ENCODE peak calls at places on chromosomes 6 and 20, in ten cellular contexts. T is RWPE1, S is stomach, P is psoas muscle, J is HFF-Myc, B is AG04450, F is hepatocyte, L is AG09319, Q is testis, Z is lung. Y is an unnamed sample.

GRCh38 chr6:92847988-92848387 is 571.4 kb downstream of the EPHA7 start:
- DNase-seq in T (no peak), S (no peak), P (no peak), J (no peak), B (no peak), F (no peak), L (no peak), Q (no peak), Z (no peak), Y (no peak)

GRCh38 chr6:112620832-112621569 is 273.9 kb downstream of the RFPL4B start:
- DNase-seq in T (peak), S (no peak), P (no peak), J (no peak), B (peak), F (peak), L (no peak), Q (no peak), Z (no peak), Y (no peak)

GRCh38 chr20:33866398-33867079 is 55.4 kb downstream of the CHMP4B start:
- DNase-seq in T (no peak), S (no peak), P (peak), J (no peak), B (no peak), F (no peak), L (no peak), Q (no peak), Z (no peak), Y (no peak)

GRCh38 chr20:38169636-38170035 is 4.6 kb upstream of the TGM2 start:
- DNase-seq in T (no peak), S (no peak), P (no peak), J (no peak), B (no peak), F (no peak), L (no peak), Q (no peak), Z (no peak), Y (no peak)

GRCh38 chr6:118999494-118999893 is 64.5 kb upstream of the MCM9 start:
- DNase-seq in T (no peak), S (no peak), P (no peak), J (no peak), B (no peak), F (peak), L (no peak), Q (no peak), Z (no peak), Y (no peak)

GRCh38 chr6:126804255-126805064 is 314.0 kb upstream of the RSPO3 start:
- DNase-seq in T (peak), S (no peak), P (no peak), J (peak), B (peak), F (peak), L (peak), Q (peak), Z (no peak), Y (no peak)

GRCh38 chr6:132247381-132248159 is 153.7 kb downstream of the MOXD1 start:
- DNase-seq in T (no peak), S (no peak), P (no peak), J (no peak), B (no peak), F (no peak), L (no peak), Q (no peak), Z (no peak), Y (no peak)

GRCh38 chr6:90294989-90295853 is 1.4 kb downstream of the BACH2 start:
- DNase-seq in T (peak), S (peak), P (peak), J (no peak), B (no peak), F (peak), L (no peak), Q (peak), Z (peak), Y (peak)

GRCh38 chr6:73455865-73456629 is 4.0 kb upstream of the CGAS start:
- DNase-seq in T (peak), S (no peak), P (no peak), J (no peak), B (no peak), F (no peak), L (no peak), Q (no peak), Z (no peak), Y (no peak)

GRCh38 chr20:52295556-52295955 is 104.0 kb upstream of the ZFP64 start:
- DNase-seq in T (no peak), S (no peak), P (no peak), J (no peak), B (no peak), F (no peak), L (no peak), Q (no peak), Z (no peak), Y (peak)

GRCh38 chr20:5863040-5863811 is 87.1 kb downstream of the TRMT6 start:
- DNase-seq in T (peak), S (no peak), P (peak), J (peak), B (no peak), F (no peak), L (no peak), Q (peak), Z (no peak), Y (no peak)

GRCh38 chr6:132907915-132908314 is 93.5 kb downstream of the RPS12 start:
- DNase-seq in T (peak), S (no peak), P (no peak), J (peak), B (peak), F (no peak), L (no peak), Q (no peak), Z (no peak), Y (no peak)

GRCh38 chr20:40600441-40601235 is 88.4 kb downstream of the MAFB start:
- DNase-seq in T (peak), S (no peak), P (no peak), J (no peak), B (no peak), F (no peak), L (no peak), Q (no peak), Z (no peak), Y (no peak)

GRCh38 chr6:111805511-111806181 is 67.6 kb downstream of the FYN start:
- DNase-seq in T (no peak), S (no peak), P (no peak), J (no peak), B (no peak), F (no peak), L (peak), Q (no peak), Z (no peak), Y (peak)

GRCh38 chr20:63172726-63173125 is 43.2 kb downstream of the YTHDF1 start:
- DNase-seq in T (no peak), S (no peak), P (no peak), J (no peak), B (no peak), F (no peak), L (no peak), Q (no peak), Z (no peak), Y (peak)
- TF ChIP-seq CTCF in T (no peak), S (no peak), P (no peak), J (peak), B (peak), F (no peak), L (no peak), Q (no peak), Z (no peak), Y (peak)

DNA sequence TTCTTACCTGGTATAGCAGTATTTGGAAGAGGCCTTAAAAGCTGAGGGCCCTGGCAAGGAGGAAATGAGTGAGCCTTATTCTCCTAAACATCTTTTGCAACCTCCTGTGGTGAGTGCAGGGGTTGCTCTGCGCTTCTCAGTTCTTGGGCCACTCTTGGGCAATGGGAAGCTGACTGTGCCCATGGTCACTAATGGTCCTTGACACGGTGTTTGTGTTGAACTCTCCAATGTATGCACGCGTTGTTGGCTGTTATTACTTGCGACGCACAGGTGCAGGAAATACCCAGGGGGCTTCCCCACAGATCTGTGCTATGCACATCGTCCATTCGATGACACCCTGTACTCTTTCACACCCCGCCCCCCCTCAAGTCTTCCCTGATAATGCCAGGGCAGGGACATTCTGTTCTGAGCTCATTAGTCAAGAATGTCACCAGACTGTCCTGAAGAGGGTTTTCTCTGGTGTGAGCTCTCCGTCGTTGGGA is 79.7 kb downstream of the EDN1 start:
- DNase-seq in T (no peak), S (no peak), P (no peak), J (no peak), B (no peak), F (peak), L (no peak), Q (peak), Z (peak), Y (peak)
- TF ChIP-seq CTCF in T (no peak), S (no peak), P (no peak), J (no peak), B (no peak), F (no peak), L (no peak), Q (no peak), Z (no peak), Y (peak)

GRCh38 chr20:48791014-48791413 is 36.8 kb downstream of the PREX1 start:
- DNase-seq in T (no peak), S (no peak), P (no peak), J (no peak), B (no peak), F (no peak), L (no peak), Q (no peak), Z (no peak), Y (no peak)
- TF ChIP-seq CTCF in T (no peak), S (no peak), P (no peak), J (no peak), B (no peak), F (peak), L (no peak), Q (no peak), Z (no peak), Y (no peak)

GRCh38 chr6:29510202-29510601 is 22.4 kb upstream of the MAS1L start:
- DNase-seq in T (no peak), S (no peak), P (no peak), J (no peak), B (no peak), F (no peak), L (no peak), Q (no peak), Z (no peak), Y (no peak)
- TF ChIP-seq CTCF in T (no peak), S (no peak), P (no peak), J (no peak), B (no peak), F (peak), L (no peak), Q (no peak), Z (no peak), Y (no peak)

GRCh38 chr6:157823523-157824370 is 701 bp downstream of the SNX9 start:
- DNase-seq in T (peak), S (peak), P (peak), J (no peak), B (peak), F (peak), L (peak), Q (peak), Z (no peak), Y (peak)
- TF ChIP-seq CTCF in T (no peak), S (no peak), P (peak), J (no peak), B (no peak), F (peak), L (no peak), Q (no peak), Z (no peak), Y (no peak)